ENCODE peak calls at places on chromosome 18, in ten cellular contexts. One of them, this sample, is unnamed.

GRCh38 chr18:70384181-70384790 is 95.4 kb downstream of the SOCS6 start:
- DNase-seq in GM12865: no peak
- DNase-seq in HFF-Myc: peak; percentile 66
- DNase-seq in tibial nerve: no peak
- DNase-seq in RWPE2: peak; percentile 90
- DNase-seq in AG09309: peak; percentile 61
- DNase-seq in mucosa of descending colon: no peak
- DNase-seq in WERI-Rb-1: no peak
- DNase-seq in astrocyte of the cerebellum: peak; percentile 38
- DNase-seq in A549: peak; percentile 91
- DNase-seq in this sample: peak; percentile 37

GRCh38 chr18:28159055-28159454 is 17.9 kb downstream of the CDH2 start:
- DNase-seq in HFF-Myc: no peak
- DNase-seq in GM12865: no peak
- DNase-seq in WERI-Rb-1: peak; percentile 59
- DNase-seq in RWPE2: no peak
- DNase-seq in astrocyte of the cerebellum: no peak
- DNase-seq in mucosa of descending colon: no peak
- DNase-seq in tibial nerve: no peak
- DNase-seq in AG09309: no peak
- DNase-seq in A549: no peak
- DNase-seq in this sample: no peak

GRCh38 chr18:36724591-36725001 is 104.2 kb downstream of the TPGS2 start:
- DNase-seq in astrocyte of the cerebellum: no peak
- DNase-seq in GM12865: no peak
- DNase-seq in tibial nerve: no peak
- DNase-seq in mucosa of descending colon: no peak
- DNase-seq in RWPE2: no peak
- DNase-seq in A549: no peak
- DNase-seq in HFF-Myc: no peak
- DNase-seq in AG09309: no peak
- DNase-seq in WERI-Rb-1: no peak
- DNase-seq in this sample: no peak

GRCh38 chr18:46466236-46467160 is 190.5 kb downstream of the LOXHD1 start:
- DNase-seq in mucosa of descending colon: no peak
- DNase-seq in GM12865: no peak
- DNase-seq in A549: no peak
- DNase-seq in HFF-Myc: no peak
- DNase-seq in WERI-Rb-1: peak; percentile 79
- DNase-seq in RWPE2: no peak
- DNase-seq in astrocyte of the cerebellum: no peak
- DNase-seq in AG09309: no peak
- DNase-seq in tibial nerve: no peak
- DNase-seq in this sample: no peak

GRCh38 chr18:35267161-35267651 is 22.8 kb downstream of the ZSCAN30 start:
- DNase-seq in AG09309: no peak
- DNase-seq in mucosa of descending colon: peak; percentile 80
- DNase-seq in astrocyte of the cerebellum: no peak
- DNase-seq in GM12865: no peak
- DNase-seq in RWPE2: no peak
- DNase-seq in WERI-Rb-1: no peak
- DNase-seq in HFF-Myc: no peak
- DNase-seq in A549: no peak
- DNase-seq in tibial nerve: peak; percentile 39
- DNase-seq in this sample: peak; percentile 34

GRCh38 chr18:3619222-3619621 is 169.2 kb downstream of the TGIF1 start:
- DNase-seq in HFF-Myc: no peak
- DNase-seq in astrocyte of the cerebellum: no peak
- DNase-seq in RWPE2: no peak
- DNase-seq in tibial nerve: no peak
- DNase-seq in GM12865: no peak
- DNase-seq in AG09309: no peak
- DNase-seq in mucosa of descending colon: no peak
- DNase-seq in WERI-Rb-1: no peak
- DNase-seq in A549: no peak
- DNase-seq in this sample: no peak

GRCh38 chr18:53268455-53268854 is 928.5 kb downstream of the DCC start:
- DNase-seq in mucosa of descending colon: no peak
- DNase-seq in astrocyte of the cerebellum: no peak
- DNase-seq in AG09309: no peak
- DNase-seq in GM12865: no peak
- DNase-seq in HFF-Myc: no peak
- DNase-seq in A549: no peak
- DNase-seq in tibial nerve: no peak
- DNase-seq in RWPE2: no peak
- DNase-seq in WERI-Rb-1: no peak
- DNase-seq in this sample: no peak

GRCh38 chr18:33115476-33115875 is 325.0 kb downstream of the CCDC178 start:
- DNase-seq in WERI-Rb-1: no peak
- DNase-seq in mucosa of descending colon: no peak
- DNase-seq in GM12865: no peak
- DNase-seq in A549: no peak
- DNase-seq in RWPE2: no peak
- DNase-seq in HFF-Myc: no peak
- DNase-seq in tibial nerve: no peak
- DNase-seq in astrocyte of the cerebellum: no peak
- DNase-seq in AG09309: no peak
- DNase-seq in this sample: no peak

GRCh38 chr18:61282926-61283325 is 50.3 kb upstream of the CDH20 start:
- DNase-seq in WERI-Rb-1: no peak
- DNase-seq in A549: no peak
- DNase-seq in tibial nerve: no peak
- DNase-seq in RWPE2: no peak
- DNase-seq in mucosa of descending colon: no peak
- DNase-seq in astrocyte of the cerebellum: no peak
- DNase-seq in AG09309: no peak
- DNase-seq in HFF-Myc: no peak
- DNase-seq in GM12865: no peak
- DNase-seq in this sample: no peak

GRCh38 chr18:49899647-49900330 is 86.5 kb upstream of the ACAA2 start:
- DNase-seq in tibial nerve: no peak
- DNase-seq in GM12865: no peak
- DNase-seq in A549: no peak
- DNase-seq in RWPE2: no peak
- DNase-seq in mucosa of descending colon: no peak
- DNase-seq in astrocyte of the cerebellum: no peak
- DNase-seq in AG09309: no peak
- DNase-seq in WERI-Rb-1: peak; percentile 53
- DNase-seq in HFF-Myc: no peak
- DNase-seq in this sample: no peak

GRCh38 chr18:32769242-32770180 is 3.3 kb downstream of the KLHL14 start:
- DNase-seq in mucosa of descending colon: peak; percentile 48
- DNase-seq in HFF-Myc: no peak
- DNase-seq in tibial nerve: no peak
- DNase-seq in AG09309: no peak
- DNase-seq in WERI-Rb-1: peak; percentile 20
- DNase-seq in GM12865: peak; percentile 5
- DNase-seq in A549: no peak
- DNase-seq in astrocyte of the cerebellum: no peak
- DNase-seq in RWPE2: peak; percentile 40
- DNase-seq in this sample: no peak

GRCh38 chr18:56282234-56283104 is 355.9 kb downstream of the TXNL1 start:
- DNase-seq in HFF-Myc: no peak
- DNase-seq in mucosa of descending colon: no peak
- DNase-seq in WERI-Rb-1: no peak
- DNase-seq in A549: no peak
- DNase-seq in tibial nerve: no peak
- DNase-seq in GM12865: no peak
- DNase-seq in RWPE2: no peak
- DNase-seq in AG09309: no peak
- DNase-seq in astrocyte of the cerebellum: no peak
- DNase-seq in this sample: no peak

GRCh38 chr18:74963820-74964446 is 245.0 kb downstream of the PTGR3 start:
- DNase-seq in AG09309: no peak
- DNase-seq in WERI-Rb-1: peak; percentile 60
- DNase-seq in tibial nerve: no peak
- DNase-seq in GM12865: peak; percentile 56
- DNase-seq in RWPE2: no peak
- DNase-seq in mucosa of descending colon: no peak
- DNase-seq in HFF-Myc: peak; percentile 9
- DNase-seq in astrocyte of the cerebellum: peak; percentile 33
- DNase-seq in A549: peak; percentile 47
- DNase-seq in this sample: no peak

DNA sequence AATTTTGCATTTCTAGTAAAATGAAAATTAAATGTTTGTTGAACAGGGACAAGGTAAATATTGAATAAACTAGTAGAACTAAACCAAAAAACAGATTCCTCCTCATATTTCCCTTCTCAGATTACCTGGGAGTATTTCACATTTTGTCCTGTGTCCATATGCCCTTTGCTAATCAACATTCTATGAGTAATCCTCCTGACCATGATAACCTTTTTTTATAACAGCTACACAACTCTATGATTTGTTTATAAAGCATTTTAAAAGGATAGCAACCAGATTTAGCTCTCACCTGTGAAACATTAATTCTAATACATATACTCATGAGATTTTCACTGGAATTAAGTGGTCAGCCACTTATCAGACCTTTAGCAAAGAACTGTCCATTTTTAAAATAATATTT is 7.1 kb upstream of the DSG2 start:
- DNase-seq in AG09309: no peak
- DNase-seq in tibial nerve: no peak
- DNase-seq in GM12865: no peak
- DNase-seq in RWPE2: no peak
- DNase-seq in HFF-Myc: no peak
- DNase-seq in WERI-Rb-1: no peak
- DNase-seq in A549: no peak
- DNase-seq in mucosa of descending colon: no peak
- DNase-seq in astrocyte of the cerebellum: no peak
- DNase-seq in this sample: no peak
- H3K4me3 ChIP-seq in AG09309: no peak overlapping the region
- H3K4me3 ChIP-seq in tibial nerve: no peak overlapping the region
- H3K4me3 ChIP-seq in GM12865: no peak overlapping the region
- H3K4me3 ChIP-seq in RWPE2: no peak overlapping the region
- H3K4me3 ChIP-seq in HFF-Myc: no peak overlapping the region
- H3K4me3 ChIP-seq in WERI-Rb-1: no peak overlapping the region
- H3K4me3 ChIP-seq in A549: no peak overlapping the region
- H3K4me3 ChIP-seq in mucosa of descending colon: no peak overlapping the region
- H3K4me3 ChIP-seq in astrocyte of the cerebellum: no peak overlapping the region
- H3K4me3 ChIP-seq in this sample: no peak overlapping the region

DNA sequence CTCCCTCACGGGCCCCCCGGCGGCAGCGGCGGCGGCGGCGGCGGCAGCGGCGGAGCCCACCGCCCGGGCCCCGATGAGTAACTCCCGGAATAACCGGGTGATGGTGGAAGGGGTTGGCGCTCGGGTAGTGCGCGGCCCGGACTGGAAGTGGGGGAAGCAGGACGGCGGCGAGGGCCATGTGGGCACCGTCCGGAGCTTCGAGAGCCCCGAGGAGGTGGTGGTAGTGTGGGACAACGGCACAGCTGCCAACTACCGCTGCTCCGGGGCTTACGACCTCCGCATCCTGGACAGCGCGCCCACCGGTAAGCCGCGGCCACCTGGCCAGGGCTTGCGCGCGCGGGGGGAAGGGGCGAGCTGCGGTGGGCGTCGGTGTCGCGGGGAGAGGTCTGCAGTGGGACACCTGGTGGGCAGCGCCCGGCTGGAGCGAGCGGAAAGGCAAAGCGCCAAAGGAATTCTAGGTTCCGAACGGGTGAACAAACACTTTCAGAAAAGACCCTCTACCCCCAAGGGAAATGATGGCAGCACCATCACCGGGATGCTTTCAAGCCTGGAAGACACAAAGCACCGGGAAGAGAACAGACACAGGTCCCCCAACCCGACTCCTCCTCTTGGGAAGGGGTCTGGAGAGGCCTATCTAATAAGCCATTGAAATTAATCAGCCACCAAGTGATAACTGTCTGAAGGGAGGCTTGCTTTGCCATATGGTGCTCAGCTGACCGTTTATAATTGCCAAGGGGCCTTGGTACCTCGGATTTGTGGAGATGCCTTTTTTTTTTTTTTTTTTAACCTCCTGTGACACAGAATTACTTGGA is 1.1 kb downstream of the MIB1 start:
- DNase-seq in A549: peak; percentile 4
- DNase-seq in AG09309: no peak
- DNase-seq in tibial nerve: no peak
- DNase-seq in mucosa of descending colon: peak; percentile 75
- DNase-seq in GM12865: peak; percentile 45
- DNase-seq in RWPE2: no peak
- DNase-seq in WERI-Rb-1: peak; percentile 69
- DNase-seq in astrocyte of the cerebellum: no peak
- DNase-seq in HFF-Myc: no peak
- DNase-seq in this sample: no peak
- TF ChIP-seq CTCF in A549: no peak
- TF ChIP-seq CTCF in AG09309: peak; percentile 7
- TF ChIP-seq CTCF in tibial nerve: no peak
- TF ChIP-seq CTCF in mucosa of descending colon: no peak
- TF ChIP-seq CTCF in GM12865: no peak
- TF ChIP-seq CTCF in RWPE2: peak; percentile 10
- TF ChIP-seq CTCF in WERI-Rb-1: no peak
- TF ChIP-seq CTCF in astrocyte of the cerebellum: no peak
- TF ChIP-seq CTCF in HFF-Myc: no peak
- TF ChIP-seq CTCF in this sample: no peak

DNA sequence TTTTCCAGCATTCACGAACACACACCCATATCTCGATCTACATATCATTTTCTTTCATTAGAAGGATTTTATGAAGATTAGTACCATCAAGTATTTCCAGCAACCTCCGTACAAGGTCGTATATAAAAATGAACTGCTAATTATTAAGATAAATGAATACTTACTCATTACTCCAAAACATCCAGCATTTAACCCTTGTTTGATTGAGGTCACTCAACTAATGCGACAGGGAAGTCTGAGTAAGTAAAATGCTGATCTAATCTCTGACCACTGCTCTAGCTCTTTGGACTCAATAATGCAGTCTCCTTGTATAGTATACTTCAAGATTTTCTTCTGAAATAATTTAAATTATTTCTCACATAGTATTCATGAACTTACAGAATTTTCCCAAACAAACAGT is 2.0 kb downstream of the ABHD3 start:
- DNase-seq in HFF-Myc: no peak
- DNase-seq in WERI-Rb-1: no peak
- DNase-seq in mucosa of descending colon: no peak
- DNase-seq in tibial nerve: no peak
- DNase-seq in GM12865: no peak
- DNase-seq in astrocyte of the cerebellum: no peak
- DNase-seq in RWPE2: no peak
- DNase-seq in A549: no peak
- DNase-seq in AG09309: no peak
- DNase-seq in this sample: no peak
- H3K4me3 ChIP-seq in HFF-Myc: peak overlapping the region; percentile 69
- H3K4me3 ChIP-seq in WERI-Rb-1: no peak overlapping the region
- H3K4me3 ChIP-seq in mucosa of descending colon: no peak overlapping the region
- H3K4me3 ChIP-seq in tibial nerve: no peak overlapping the region
- H3K4me3 ChIP-seq in GM12865: peak overlapping the region; percentile 87
- H3K4me3 ChIP-seq in astrocyte of the cerebellum: no peak overlapping the region
- H3K4me3 ChIP-seq in RWPE2: no peak overlapping the region
- H3K4me3 ChIP-seq in A549: peak overlapping the region; percentile 91
- H3K4me3 ChIP-seq in AG09309: no peak overlapping the region
- H3K4me3 ChIP-seq in this sample: no peak overlapping the region

GRCh38 chr18:23095463-23095862 is 39.8 kb upstream of the CABLES1 start:
- DNase-seq in mucosa of descending colon: no peak
- DNase-seq in AG09309: no peak
- DNase-seq in astrocyte of the cerebellum: no peak
- DNase-seq in WERI-Rb-1: no peak
- DNase-seq in GM12865: no peak
- DNase-seq in RWPE2: no peak
- DNase-seq in A549: no peak
- DNase-seq in HFF-Myc: no peak
- DNase-seq in tibial nerve: no peak
- DNase-seq in this sample: no peak
- TF ChIP-seq CTCF in mucosa of descending colon: no peak
- TF ChIP-seq CTCF in AG09309: no peak
- TF ChIP-seq CTCF in astrocyte of the cerebellum: no peak
- TF ChIP-seq CTCF in WERI-Rb-1: peak; percentile 34
- TF ChIP-seq CTCF in GM12865: peak; percentile 29
- TF ChIP-seq CTCF in RWPE2: no peak
- TF ChIP-seq CTCF in A549: peak; percentile 7
- TF ChIP-seq CTCF in HFF-Myc: no peak
- TF ChIP-seq CTCF in tibial nerve: no peak
- TF ChIP-seq CTCF in this sample: peak; percentile 12

This sample was measured in retinal pigment epithelial cell.